ENCODE peak calls at places on chromosomes 2 and 18, in five cellular contexts. One of them, this sample, is unnamed.

GRCh38 chr2:100422320-100422719 is 4.9 kb upstream of the CHST10 start:
- DNase-seq in stimulated activated CD8-positive, alpha-beta memory T cell treated with anti-CD3 and anti-CD28 coated beads, Interleukin-2, amount 100 ng/mL, for 48 hours: no peak
- DNase-seq in body of pancreas: peak; percentile 25
- DNase-seq in anterior cingulate cortex: no peak
- DNase-seq in Calu3: peak; percentile 60
- DNase-seq in this sample: no peak

GRCh38 chr2:104845552-104845931 is 8.4 kb upstream of the POU3F3 start:
- DNase-seq in stimulated activated CD8-positive, alpha-beta memory T cell treated with anti-CD3 and anti-CD28 coated beads, Interleukin-2, amount 100 ng/mL, for 48 hours: no peak
- DNase-seq in body of pancreas: no peak
- DNase-seq in anterior cingulate cortex: no peak
- DNase-seq in Calu3: no peak
- DNase-seq in this sample: no peak

GRCh38 chr2:192146069-192147006 is 48.4 kb downstream of the TMEFF2 start:
- DNase-seq in stimulated activated CD8-positive, alpha-beta memory T cell treated with anti-CD3 and anti-CD28 coated beads, Interleukin-2, amount 100 ng/mL, for 48 hours: no peak
- DNase-seq in body of pancreas: no peak
- DNase-seq in anterior cingulate cortex: no peak
- DNase-seq in Calu3: no peak
- DNase-seq in this sample: no peak

GRCh38 chr2:42408009-42408408 is 47.0 kb upstream of the COX7A2L start:
- DNase-seq in stimulated activated CD8-positive, alpha-beta memory T cell treated with anti-CD3 and anti-CD28 coated beads, Interleukin-2, amount 100 ng/mL, for 48 hours: no peak
- DNase-seq in body of pancreas: no peak
- DNase-seq in anterior cingulate cortex: no peak
- DNase-seq in Calu3: no peak
- DNase-seq in this sample: no peak

GRCh38 chr18:67072789-67073188 is 443.7 kb downstream of the DSEL start:
- DNase-seq in stimulated activated CD8-positive, alpha-beta memory T cell treated with anti-CD3 and anti-CD28 coated beads, Interleukin-2, amount 100 ng/mL, for 48 hours: no peak
- DNase-seq in body of pancreas: no peak
- DNase-seq in anterior cingulate cortex: no peak
- DNase-seq in Calu3: no peak
- DNase-seq in this sample: no peak

GRCh38 chr2:105397959-105398521 is 811 bp downstream of the FHL2 start:
- DNase-seq in stimulated activated CD8-positive, alpha-beta memory T cell treated with anti-CD3 and anti-CD28 coated beads, Interleukin-2, amount 100 ng/mL, for 48 hours: no peak
- DNase-seq in body of pancreas: no peak
- DNase-seq in anterior cingulate cortex: no peak
- DNase-seq in Calu3: no peak
- DNase-seq in this sample: no peak

GRCh38 chr18:427005-427404 is 73.5 kb downstream of the COLEC12 start:
- DNase-seq in stimulated activated CD8-positive, alpha-beta memory T cell treated with anti-CD3 and anti-CD28 coated beads, Interleukin-2, amount 100 ng/mL, for 48 hours: no peak
- DNase-seq in body of pancreas: peak; percentile 19
- DNase-seq in anterior cingulate cortex: no peak
- DNase-seq in Calu3: no peak
- DNase-seq in this sample: no peak

GRCh38 chr2:168438553-168438952 is 17.5 kb upstream of the CERS6 start:
- DNase-seq in stimulated activated CD8-positive, alpha-beta memory T cell treated with anti-CD3 and anti-CD28 coated beads, Interleukin-2, amount 100 ng/mL, for 48 hours: no peak
- DNase-seq in body of pancreas: no peak
- DNase-seq in anterior cingulate cortex: no peak
- DNase-seq in Calu3: no peak
- DNase-seq in this sample: no peak

GRCh38 chr2:109422758-109423500 is 190.8 kb downstream of the SEPTIN10 start:
- DNase-seq in stimulated activated CD8-positive, alpha-beta memory T cell treated with anti-CD3 and anti-CD28 coated beads, Interleukin-2, amount 100 ng/mL, for 48 hours: no peak
- DNase-seq in body of pancreas: no peak
- DNase-seq in anterior cingulate cortex: no peak
- DNase-seq in Calu3: no peak
- DNase-seq in this sample: no peak

GRCh38 chr2:9618410-9618809 is 12.4 kb downstream of the YWHAQ start:
- DNase-seq in stimulated activated CD8-positive, alpha-beta memory T cell treated with anti-CD3 and anti-CD28 coated beads, Interleukin-2, amount 100 ng/mL, for 48 hours: no peak
- DNase-seq in body of pancreas: no peak
- DNase-seq in anterior cingulate cortex: no peak
- DNase-seq in Calu3: no peak
- DNase-seq in this sample: no peak

GRCh38 chr2:130790808-130791616 is 35.7 kb downstream of the AMER3 start:
- DNase-seq in stimulated activated CD8-positive, alpha-beta memory T cell treated with anti-CD3 and anti-CD28 coated beads, Interleukin-2, amount 100 ng/mL, for 48 hours: no peak
- DNase-seq in body of pancreas: no peak
- DNase-seq in anterior cingulate cortex: no peak
- DNase-seq in Calu3: no peak
- DNase-seq in this sample: no peak

GRCh38 chr2:27079233-27080139 is 1.1 kb downstream of the EMILIN1 start:
- DNase-seq in stimulated activated CD8-positive, alpha-beta memory T cell treated with anti-CD3 and anti-CD28 coated beads, Interleukin-2, amount 100 ng/mL, for 48 hours: no peak
- DNase-seq in body of pancreas: no peak
- DNase-seq in anterior cingulate cortex: no peak
- DNase-seq in Calu3: no peak
- DNase-seq in this sample: no peak

GRCh38 chr2:161915121-161915520 is 158.9 kb downstream of the DPP4 start:
- DNase-seq in stimulated activated CD8-positive, alpha-beta memory T cell treated with anti-CD3 and anti-CD28 coated beads, Interleukin-2, amount 100 ng/mL, for 48 hours: no peak
- DNase-seq in body of pancreas: no peak
- DNase-seq in anterior cingulate cortex: no peak
- DNase-seq in Calu3: no peak
- DNase-seq in this sample: no peak

GRCh38 chr18:59631583-59632181 is 65.5 kb downstream of the CCBE1 start:
- DNase-seq in stimulated activated CD8-positive, alpha-beta memory T cell treated with anti-CD3 and anti-CD28 coated beads, Interleukin-2, amount 100 ng/mL, for 48 hours: no peak
- DNase-seq in body of pancreas: no peak
- DNase-seq in anterior cingulate cortex: no peak
- DNase-seq in Calu3: peak; percentile 21
- DNase-seq in this sample: no peak

GRCh38 chr2:160752475-160753330 is 259.1 kb upstream of the RBMS1 start:
- DNase-seq in stimulated activated CD8-positive, alpha-beta memory T cell treated with anti-CD3 and anti-CD28 coated beads, Interleukin-2, amount 100 ng/mL, for 48 hours: no peak
- DNase-seq in body of pancreas: no peak
- DNase-seq in anterior cingulate cortex: no peak
- DNase-seq in Calu3: peak; percentile 70
- DNase-seq in this sample: no peak

GRCh38 chr18:42330296-42330695 is 375.3 kb downstream of the PIK3C3 start:
- DNase-seq in stimulated activated CD8-positive, alpha-beta memory T cell treated with anti-CD3 and anti-CD28 coated beads, Interleukin-2, amount 100 ng/mL, for 48 hours: no peak
- DNase-seq in body of pancreas: no peak
- DNase-seq in anterior cingulate cortex: no peak
- DNase-seq in Calu3: no peak
- DNase-seq in this sample: no peak

GRCh38 chr18:31977270-31977872 is 34.4 kb upstream of the TRAPPC8 start:
- DNase-seq in stimulated activated CD8-positive, alpha-beta memory T cell treated with anti-CD3 and anti-CD28 coated beads, Interleukin-2, amount 100 ng/mL, for 48 hours: no peak
- DNase-seq in body of pancreas: peak; percentile 45
- DNase-seq in anterior cingulate cortex: no peak
- DNase-seq in Calu3: peak; percentile 43
- DNase-seq in this sample: no peak

GRCh38 chr18:66159451-66159850 is 408.6 kb downstream of the CDH7 start:
- DNase-seq in stimulated activated CD8-positive, alpha-beta memory T cell treated with anti-CD3 and anti-CD28 coated beads, Interleukin-2, amount 100 ng/mL, for 48 hours: no peak
- DNase-seq in body of pancreas: no peak
- DNase-seq in anterior cingulate cortex: no peak
- DNase-seq in Calu3: no peak
- DNase-seq in this sample: no peak

GRCh38 chr18:363327-364115 is 95.7 kb upstream of the THOC1 start:
- DNase-seq in stimulated activated CD8-positive, alpha-beta memory T cell treated with anti-CD3 and anti-CD28 coated beads, Interleukin-2, amount 100 ng/mL, for 48 hours: no peak
- DNase-seq in body of pancreas: no peak
- DNase-seq in anterior cingulate cortex: no peak
- DNase-seq in Calu3: no peak
- DNase-seq in this sample: no peak

GRCh38 chr2:222283634-222284033 is 15.2 kb downstream of the PAX3 start:
- DNase-seq in stimulated activated CD8-positive, alpha-beta memory T cell treated with anti-CD3 and anti-CD28 coated beads, Interleukin-2, amount 100 ng/mL, for 48 hours: no peak
- DNase-seq in body of pancreas: no peak
- DNase-seq in anterior cingulate cortex: no peak
- DNase-seq in Calu3: no peak
- DNase-seq in this sample: no peak

GRCh38 chr2:232333361-232334135 is 45.0 kb upstream of the ALPP start:
- DNase-seq in stimulated activated CD8-positive, alpha-beta memory T cell treated with anti-CD3 and anti-CD28 coated beads, Interleukin-2, amount 100 ng/mL, for 48 hours: no peak
- DNase-seq in body of pancreas: no peak
- DNase-seq in anterior cingulate cortex: no peak
- DNase-seq in Calu3: peak; percentile 48
- DNase-seq in this sample: no peak

This sample was measured in activated effector memory CD4-positive, alpha-beta T cell treated with Interleukin-2 at 50 U/mL for 16 hours.